ENCODE peak calls at places on chromosomes 1 and 21, in five cellular contexts. Z is uterus, B is astrocyte, Y is MM.1S, C is BJ. P is an unnamed sample.

GRCh38 chr1:66271904-66272254 is 262.1 kb upstream of the SGIP1 start:
- DNase-seq in C (no peak), Z (peak; percentile 56), Y (no peak), B (peak; percentile 27), P (no peak)

GRCh38 chr1:235919797-235920475 is 53.2 kb upstream of the LYST start:
- DNase-seq in Z (no peak), Y (no peak), B (peak; percentile 82), C (no peak), P (no peak)

GRCh38 chr1:165897326-165898303 is 70.2 kb downstream of the UCK2 start:
- DNase-seq in Y (peak; percentile 80), C (no peak), B (no peak), Z (no peak), P (peak; percentile 36)

GRCh38 chr1:157073944-157074685 is 25.5 kb downstream of the ETV3L start:
- DNase-seq in B (peak; percentile 10), Y (peak; percentile 64), C (no peak), Z (peak; percentile 70), P (peak; percentile 59)

GRCh38 chr1:195495720-195496635 is 1112.3 kb downstream of the KCNT2 start:
- DNase-seq in Z (no peak), Y (peak; percentile 42), B (no peak), C (no peak), P (no peak)

GRCh38 chr21:16082038-16082816 is 352.4 kb downstream of the USP25 start:
- DNase-seq in Z (no peak), Y (peak; percentile 50), B (no peak), C (no peak), P (no peak)

GRCh38 chr21:44911384-44912157 is 9.1 kb downstream of the ITGB2 start:
- DNase-seq in B (no peak), C (no peak), Z (peak; percentile 46), Y (no peak), P (peak; percentile 61)

GRCh38 chr1:155873860-155874259 is 14.5 kb downstream of the SYT11 start:
- DNase-seq in C (no peak), B (peak; percentile 67), Z (no peak), Y (no peak), P (no peak)

GRCh38 chr1:12424150-12424549 is 193.9 kb downstream of the DHRS3 start:
- DNase-seq in Z (no peak), B (peak; percentile 82), C (no peak), Y (no peak), P (no peak)

GRCh38 chr1:88777604-88778149 is 93.6 kb downstream of the PKN2 start:
- DNase-seq in B (no peak), Z (no peak), C (no peak), Y (no peak), P (no peak)

GRCh38 chr1:209759829-209760359 is 4.0 kb downstream of the TRAF3IP3 start:
- DNase-seq in B (no peak), C (no peak), Z (no peak), Y (no peak), P (no peak)

GRCh38 chr1:99170516-99170915 is 93.8 kb upstream of the PLPPR4 start:
- DNase-seq in C (peak; percentile 10), B (peak; percentile 63), Y (no peak), Z (no peak), P (no peak)

GRCh38 chr1:50620680-50621329 is 197.6 kb upstream of the DMRTA2 start:
- DNase-seq in Z (no peak), B (peak; percentile 40), C (no peak), Y (peak; percentile 19), P (no peak)

GRCh38 chr1:40794915-40795715 is 11.5 kb downstream of the KCNQ4 start:
- DNase-seq in Y (no peak), Z (no peak), B (no peak), C (no peak), P (no peak)

GRCh38 chr1:111346089-111346885 is 55.6 kb downstream of the CHIA start:
- DNase-seq in Z (peak; percentile 84), C (peak; percentile 19), B (peak; percentile 61), Y (peak; percentile 86), P (peak; percentile 94)
- TF ChIP-seq CTCF in Z (no peak), C (peak; percentile 13), B (no peak), Y (no peak), P (peak; percentile 28)

DNA sequence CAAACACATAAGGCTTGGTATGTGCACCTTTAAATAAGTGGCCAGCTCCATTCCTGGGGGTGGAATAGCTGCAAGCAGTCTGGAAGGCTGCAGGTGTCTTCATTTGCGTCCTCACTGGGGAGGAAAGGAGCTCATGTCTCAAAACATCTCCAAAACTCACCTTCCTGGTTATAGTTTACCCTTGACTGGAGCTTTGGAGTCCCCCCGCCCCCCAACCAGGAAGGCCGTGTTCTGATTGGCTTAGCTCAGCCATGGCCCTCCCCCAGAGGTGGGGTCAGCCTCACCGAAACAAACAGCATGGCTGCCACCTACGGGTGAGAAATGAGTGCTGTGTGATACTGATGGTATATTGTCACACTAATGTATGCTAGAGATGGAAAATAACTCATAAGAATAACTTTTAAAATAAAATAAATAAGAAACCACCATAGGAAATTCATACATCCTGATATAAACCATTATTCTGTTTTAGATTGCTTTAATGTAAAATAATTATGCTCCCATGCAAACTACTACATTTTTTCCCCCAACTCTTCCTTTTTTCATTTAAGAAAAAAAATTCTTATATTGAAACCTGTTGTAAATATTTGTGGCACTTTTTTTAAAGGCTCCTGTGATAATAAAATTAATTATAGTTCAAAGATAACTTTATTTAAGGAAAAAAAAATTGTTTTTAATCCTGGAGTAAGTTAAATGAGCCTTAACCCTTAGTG is 90.8 kb downstream of the ZP4 start:
- DNase-seq in Z (no peak), C (no peak), Y (peak; percentile 90), B (no peak), P (peak; percentile 53)
- TF ChIP-seq CTCF in Z (no peak), C (no peak), Y (peak; percentile 75), B (peak; percentile 10), P (no peak)

DNA sequence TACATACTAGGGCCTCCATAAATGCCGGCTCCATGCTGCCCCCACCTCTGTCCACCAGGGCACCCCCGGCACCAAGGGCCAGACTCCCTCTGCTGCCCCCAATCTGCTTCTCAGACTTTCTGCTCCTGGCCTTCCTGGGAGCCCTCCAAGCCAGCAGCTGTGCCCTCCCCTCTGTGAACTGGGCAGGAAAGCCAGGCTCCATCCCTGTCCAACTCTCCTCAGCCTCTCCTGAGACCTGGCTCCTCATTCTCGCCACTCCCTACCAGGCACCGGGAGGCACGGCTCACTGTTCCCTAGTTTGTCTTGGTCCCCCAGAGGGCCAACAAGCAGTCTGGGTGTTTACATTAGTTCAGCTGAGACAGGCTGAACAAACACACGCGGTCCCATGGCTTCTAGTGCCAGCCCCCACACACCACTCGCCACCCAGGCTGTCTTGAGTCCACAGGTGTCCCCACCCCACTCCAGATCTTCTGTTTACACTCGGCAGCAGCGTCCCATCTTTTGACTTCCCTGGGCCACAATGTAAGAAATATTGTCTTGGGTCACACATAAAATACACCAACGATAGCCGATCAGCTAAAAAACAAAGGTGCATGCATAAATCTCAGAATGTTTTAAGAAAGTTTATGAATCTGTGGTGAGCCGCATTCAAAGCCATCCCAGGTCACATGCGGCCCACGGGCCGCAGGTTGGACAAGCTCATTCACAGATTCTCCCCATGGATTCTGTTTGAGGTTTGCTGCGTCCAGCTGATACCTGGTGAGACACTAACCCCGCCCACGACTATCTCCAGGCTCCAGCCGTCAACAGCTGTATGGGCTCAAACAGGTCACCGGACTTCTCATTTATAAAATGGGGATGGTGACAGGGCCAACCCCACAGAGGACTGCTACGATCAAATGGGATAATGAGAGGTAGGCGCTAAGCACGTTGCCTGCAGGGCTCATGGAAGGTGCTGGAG is 29.5 kb upstream of the ECE1 start:
- DNase-seq in Z (no peak), B (no peak), Y (no peak), C (no peak), P (no peak)
- TF ChIP-seq CTCF in Z (no peak), B (no peak), Y (no peak), C (no peak), P (no peak)

GRCh38 chr1:39469150-39469549 is 22.3 kb upstream of the BMP8A start:
- DNase-seq in Z (no peak), C (no peak), B (no peak), Y (no peak), P (no peak)
- TF ChIP-seq CTCF in Z (no peak), C (no peak), B (no peak), Y (no peak), P (no peak)

GRCh38 chr1:101136739-101137138 is 100.1 kb upstream of the S1PR1 start:
- DNase-seq in C (no peak), Y (peak; percentile 7), B (peak; percentile 37), Z (no peak), P (peak; percentile 8)
- TF ChIP-seq CTCF in C (no peak), Y (no peak), B (peak; percentile 33), Z (no peak), P (peak; percentile 58)

DNA sequence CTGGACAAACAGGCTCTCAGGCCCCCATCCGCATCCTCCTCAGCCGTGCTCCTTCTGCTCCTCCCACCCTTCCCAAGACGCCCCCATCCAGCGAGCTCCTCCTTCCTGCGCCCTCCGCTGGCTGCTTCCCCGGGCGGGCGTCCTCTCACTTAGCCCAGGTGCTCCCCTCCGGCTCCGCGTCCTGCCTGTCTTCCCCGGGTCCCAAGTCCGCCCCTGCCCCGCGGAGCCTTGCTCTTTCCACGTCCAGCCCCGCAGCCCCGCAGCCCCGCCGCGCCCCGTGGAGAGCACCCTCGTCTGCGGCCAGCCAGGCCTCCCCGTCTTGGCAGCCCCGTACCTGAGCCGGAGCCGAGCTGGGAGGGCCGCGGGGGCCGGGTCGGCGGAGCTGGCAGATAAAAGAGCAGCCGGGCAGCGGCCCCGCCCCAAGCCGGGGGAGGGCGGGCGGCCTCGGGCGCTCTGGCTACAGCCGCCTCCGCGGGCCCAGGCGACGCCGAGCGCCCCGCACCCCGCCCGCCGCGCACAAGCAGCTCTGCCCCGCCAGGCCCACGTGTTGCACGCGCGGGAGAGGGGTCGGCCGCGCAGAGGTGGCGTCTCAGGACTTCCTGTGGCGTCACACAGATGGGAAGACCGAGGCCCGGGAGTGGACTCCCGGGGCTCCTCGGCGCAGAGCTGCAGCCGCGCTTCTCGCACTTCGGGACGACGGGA is at the start of gene PAQR7:
- DNase-seq in Y (peak; percentile 46), C (no peak), Z (peak; percentile 79), B (peak; percentile 72), P (peak; percentile 86)
- TF ChIP-seq CTCF in Y (no peak), C (no peak), Z (no peak), B (no peak), P (no peak)